ENCODE peak calls at places on chromosomes 6 and 20, in ten cellular contexts. D is upper lobe of left lung, N is breast epithelium, U is transverse colon, A is sigmoid colon, L is endothelial cell of umbilical vein, C is HCT116, Z is HepG2, W is vagina, R is stomach. J is an unnamed sample.

GRCh38 chr6:215335-216034 is 76.8 kb upstream of the DUSP22 start:
- DNase-seq in R (no peak), Z (no peak), D (no peak), A (no peak), C (no peak), W (no peak), L (no peak), U (no peak), N (no peak), J (no peak)

GRCh38 chr6:104108587-104108986 is 751.1 kb downstream of the HACE1 start:
- DNase-seq in L (no peak), C (no peak), Z (no peak), W (no peak), A (no peak), N (no peak), D (no peak), U (no peak), R (no peak), J (no peak)

GRCh38 chr20:11235058-11235457 is 561.3 kb upstream of the JAG1 start:
- DNase-seq in C (no peak), N (no peak), U (no peak), L (peak; percentile 87), D (no peak), W (no peak), A (no peak), R (no peak), Z (no peak), J (no peak)

GRCh38 chr6:45728674-45729073 is 287.0 kb downstream of the CLIC5 start:
- DNase-seq in D (no peak), W (no peak), R (no peak), Z (no peak), L (no peak), U (no peak), C (no peak), A (no peak), N (no peak), J (no peak)

GRCh38 chr6:139539852-139540251 is 165.4 kb upstream of the CITED2 start:
- DNase-seq in A (peak; percentile 82), W (no peak), L (peak; percentile 13), C (peak; percentile 68), R (peak; percentile 50), N (no peak), U (peak; percentile 42), D (no peak), Z (peak; percentile 52), J (no peak)

GRCh38 chr6:168032383-168032760 is 34.9 kb downstream of the KIF25 start:
- DNase-seq in A (no peak), C (no peak), L (no peak), N (no peak), W (peak; percentile 40), D (no peak), U (no peak), R (no peak), Z (no peak), J (peak; percentile 23)

GRCh38 chr6:108805611-108806181 is 42.5 kb upstream of the ARMC2 start:
- DNase-seq in D (no peak), A (no peak), N (no peak), L (no peak), W (no peak), C (no peak), R (no peak), U (no peak), Z (no peak), J (no peak)

GRCh38 chr6:22251331-22251730 is 45.5 kb downstream of the PRL start:
- DNase-seq in R (no peak), L (peak; percentile 18), W (no peak), U (no peak), C (no peak), D (no peak), A (no peak), N (no peak), Z (no peak), J (no peak)

GRCh38 chr6:43074847-43075741 is 1.0 kb upstream of the PTK7 start:
- DNase-seq in R (no peak), C (no peak), W (no peak), L (no peak), Z (no peak), D (no peak), A (no peak), N (no peak), U (no peak), J (peak; percentile 73)

GRCh38 chr20:53829706-53830521 is 236.3 kb upstream of the ZNF217 start:
- DNase-seq in U (peak; percentile 36), D (no peak), L (peak; percentile 65), A (no peak), Z (peak; percentile 94), C (no peak), R (no peak), N (no peak), W (no peak), J (no peak)

GRCh38 chr20:51833326-51833725 is 31.0 kb upstream of the SALL4 start:
- DNase-seq in Z (no peak), A (no peak), C (no peak), L (no peak), W (no peak), U (no peak), D (no peak), N (no peak), R (no peak), J (no peak)

GRCh38 chr20:50360921-50361320 is 149.3 kb upstream of the PTPN1 start:
- DNase-seq in Z (no peak), A (peak; percentile 54), L (no peak), R (no peak), U (no peak), C (no peak), W (no peak), D (no peak), N (no peak), J (peak; percentile 36)

GRCh38 chr6:167824591-167825041 is 2.1 kb upstream of the AFDN start:
- DNase-seq in D (no peak), A (peak; percentile 67), N (no peak), U (no peak), R (no peak), Z (no peak), L (no peak), C (no peak), W (no peak), J (no peak)

GRCh38 chr6:166240889-166241288 is 67.3 kb downstream of the PRR18 start:
- DNase-seq in L (no peak), A (no peak), C (no peak), W (no peak), N (no peak), D (no peak), Z (no peak), U (no peak), R (no peak), J (no peak)

DNA sequence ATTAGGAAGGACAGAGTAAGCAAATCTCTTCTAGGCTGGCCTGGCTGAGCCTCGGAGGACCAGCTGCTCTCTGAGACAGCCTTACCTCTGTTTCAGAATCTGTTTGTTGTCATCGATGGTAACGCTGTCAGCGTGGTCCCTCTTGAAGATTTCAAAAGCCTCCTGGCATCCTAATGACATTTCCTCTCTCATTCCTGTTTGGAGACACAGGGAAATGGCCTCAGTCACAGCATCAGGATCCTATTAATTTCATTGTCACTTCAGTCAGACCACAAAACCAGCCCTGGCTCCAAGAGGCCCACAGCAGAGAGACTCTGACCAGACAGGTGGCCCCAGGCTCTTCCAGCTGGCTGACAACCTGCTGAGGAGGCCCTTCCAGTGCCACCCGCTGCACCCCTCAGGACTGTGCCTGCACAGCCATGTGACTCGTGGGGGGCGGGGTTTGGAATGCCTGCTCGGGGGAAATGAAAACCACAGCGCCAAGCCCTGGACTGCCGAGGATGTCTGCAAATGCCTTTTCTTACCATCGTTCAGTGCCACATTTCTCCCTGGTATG is 108.5 kb upstream of the KCNK16 start:
- DNase-seq in L (no peak), N (peak; percentile 62), R (peak; percentile 47), U (peak; percentile 57), Z (no peak), C (no peak), A (peak; percentile 72), W (no peak), D (peak; percentile 43), J (no peak)
- H3K4me3 ChIP-seq in L (no peak overlapping the region), N (no peak overlapping the region), R (no peak overlapping the region), U (no peak overlapping the region), Z (no peak overlapping the region), C (no peak overlapping the region), A (no peak overlapping the region), W (no peak overlapping the region), D (no peak overlapping the region), J (no peak overlapping the region)

DNA sequence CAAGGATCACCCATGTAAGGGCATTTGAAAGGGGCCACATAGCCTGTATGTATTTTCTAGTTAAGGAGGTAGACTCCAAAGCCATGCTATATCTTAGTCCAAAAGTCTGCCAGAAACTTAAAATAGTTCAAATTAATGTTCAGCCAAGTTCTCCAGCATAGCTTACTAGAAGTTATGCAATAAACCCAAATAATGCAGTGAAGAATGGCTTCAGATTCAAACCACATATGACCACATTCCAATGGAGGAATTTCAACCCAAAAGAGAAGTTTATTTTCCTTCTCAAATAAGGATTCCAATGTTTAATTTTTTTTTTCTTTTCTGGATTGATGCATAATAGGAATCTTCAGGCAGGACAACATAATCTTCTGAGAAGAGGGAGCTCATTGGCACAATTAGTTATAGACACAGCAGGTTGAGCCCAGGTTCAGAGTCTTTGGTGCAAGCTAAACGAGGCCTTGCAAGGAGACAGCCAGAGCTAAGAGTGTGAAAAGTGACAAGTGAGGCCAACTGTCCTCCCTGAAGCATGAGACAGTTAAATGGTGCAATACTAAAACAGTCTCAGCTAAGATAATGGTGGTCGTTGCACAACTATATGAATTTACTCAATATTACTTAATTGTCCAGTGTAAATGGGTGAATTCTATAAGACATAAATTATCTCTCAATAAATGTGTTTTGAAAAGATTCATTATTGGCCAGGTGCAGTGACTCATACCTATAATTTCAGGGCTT is 598.8 kb upstream of the CDH4 start:
- DNase-seq in N (no peak), A (no peak), Z (no peak), U (no peak), C (no peak), D (no peak), W (no peak), R (no peak), L (no peak), J (no peak)
- TF ChIP-seq POLR2AphosphoS5 in N (no peak), A (no peak), Z (no peak), U (no peak), C (no peak), D (no peak), W (no peak), R (no peak), L (no peak), J (no peak)

GRCh38 chr20:32205502-32206382 is 1.8 kb downstream of the PLAGL2 start:
- DNase-seq in A (no peak), U (no peak), N (no peak), W (no peak), R (no peak), D (no peak), L (no peak), Z (no peak), C (no peak), J (no peak)
- H3K4me1 ChIP-seq in A (peaks cover 60% of the 10 kb centered on the region), U (peaks cover 41% of the 10 kb centered on the region), N (peaks cover 8% of the 10 kb centered on the region), W (peaks cover 70% of the 10 kb centered on the region), R (peaks cover 60% of the 10 kb centered on the region), D (peaks cover 68% of the 10 kb centered on the region), L (peaks cover 21% of the 10 kb centered on the region), Z (peaks cover 69% of the 10 kb centered on the region), C (peaks cover 6% of the 10 kb centered on the region), J (peaks cover 40% of the 10 kb centered on the region)

DNA sequence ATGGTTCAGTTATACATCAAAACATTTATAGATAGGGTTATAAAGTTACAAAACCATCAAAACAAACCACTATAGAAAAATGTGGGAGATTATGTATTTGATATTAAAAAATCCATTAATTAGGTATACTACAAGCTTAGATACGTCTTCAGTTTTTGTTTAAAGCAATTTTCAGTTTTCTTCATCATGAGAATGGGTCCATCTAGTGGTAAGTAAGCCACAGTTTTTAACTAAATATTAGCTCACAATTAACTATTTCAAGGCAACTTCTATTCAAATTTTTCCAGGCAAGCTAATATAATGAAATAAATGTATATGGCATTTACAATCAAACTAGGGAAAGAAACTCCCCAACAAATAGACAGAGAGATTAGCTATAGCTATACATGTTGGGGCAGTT is 44.4 kb downstream of the RNGTT start:
- DNase-seq in C (no peak), A (no peak), N (no peak), L (no peak), U (no peak), W (no peak), Z (no peak), R (no peak), D (no peak), J (no peak)
- H3K4me3 ChIP-seq in C (no peak overlapping the region), A (no peak overlapping the region), N (no peak overlapping the region), L (no peak overlapping the region), U (no peak overlapping the region), W (no peak overlapping the region), Z (no peak overlapping the region), R (no peak overlapping the region), D (no peak overlapping the region), J (no peak overlapping the region)

J was measured in spleen.